ENCODE peak calls at places on chromosomes 3 and 15, in five cellular contexts. P, Y, D, F and M are unnamed samples.

GRCh38 chr15:94840794-94841587 is 609.6 kb downstream of the MCTP2 start:
- DNase-seq in P (no peak), Y (no peak), D (no peak), F (no peak), M (no peak)

GRCh38 chr15:66774001-66774814 is 72.2 kb downstream of the SMAD6 start:
- DNase-seq in P (peak; percentile 67), Y (no peak), D (peak; percentile 92), F (peak; percentile 97), M (peak; percentile 89)

GRCh38 chr3:154089416-154090115 is 31.6 kb upstream of the ARHGEF26 start:
- DNase-seq in P (no peak), Y (no peak), D (peak; percentile 18), F (peak; percentile 63), M (no peak)

GRCh38 chr3:6809349-6809748 is 51.6 kb upstream of the GRM7 start:
- DNase-seq in P (no peak), Y (no peak), D (no peak), F (no peak), M (no peak)

GRCh38 chr3:187186801-187187421 is 10.4 kb upstream of the RTP1 start:
- DNase-seq in P (no peak), Y (no peak), D (peak; percentile 84), F (peak; percentile 86), M (no peak)

GRCh38 chr15:43169888-43170287 is 15.3 kb upstream of the CCNDBP1 start:
- DNase-seq in P (no peak), Y (no peak), D (no peak), F (no peak), M (no peak)

GRCh38 chr3:72150634-72151412 is 365.9 kb upstream of the PROK2 start:
- DNase-seq in P (no peak), Y (no peak), D (no peak), F (peak; percentile 29), M (no peak)

GRCh38 chr3:16849240-16849639 is 35.5 kb upstream of the PLCL2 start:
- DNase-seq in P (no peak), Y (peak; percentile 67), D (peak; percentile 65), F (peak; percentile 30), M (peak; percentile 51)

GRCh38 chr3:141019244-141019643 is 31.9 kb upstream of the SPSB4 start:
- DNase-seq in P (no peak), Y (no peak), D (no peak), F (no peak), M (no peak)

GRCh38 chr3:151008699-151009098 is 36.2 kb upstream of the CLRN1 start:
- DNase-seq in P (no peak), Y (no peak), D (peak; percentile 69), F (no peak), M (no peak)

GRCh38 chr15:67185621-67186225 is 68.7 kb downstream of the AAGAB start:
- DNase-seq in P (no peak), Y (peak; percentile 20), D (no peak), F (no peak), M (no peak)

GRCh38 chr3:62718515-62719320 is 156.5 kb downstream of the CADPS start:
- DNase-seq in P (no peak), Y (no peak), D (no peak), F (no peak), M (no peak)

GRCh38 chr3:71579934-71580318 is 3.6 kb downstream of the FOXP1 start:
- DNase-seq in P (no peak), Y (no peak), D (peak; percentile 56), F (no peak), M (no peak)